ENCODE peak calls at places on chromosomes 2 and 18, in five cellular contexts. F, C, J, L and U are unnamed samples.

GRCh38 chr2:204950695-204951094 is 405.4 kb downstream of the PARD3B start:
- DNase-seq in C (no peak), F (no peak), L (no peak), J (peak), U (no peak)

GRCh38 chr2:113823729-113824595 is 65.9 kb upstream of the ACTR3 start:
- DNase-seq in C (no peak), J (no peak), F (no peak), L (no peak), U (no peak)

GRCh38 chr2:237159006-237159897 is 73.6 kb downstream of the COPS8 start:
- DNase-seq in C (no peak), F (no peak), L (peak), J (no peak), U (peak)

GRCh38 chr2:237726401-237726830 is 72.2 kb upstream of the RBM44 start:
- DNase-seq in L (peak), F (no peak), C (no peak), J (peak), U (no peak)

GRCh38 chr2:216633616-216634316 is 546 bp downstream of the IGFBP2 start:
- DNase-seq in F (peak), L (peak), C (no peak), J (no peak), U (no peak)

GRCh38 chr2:241869087-241869961 is at the start of gene RTP5:
- DNase-seq in L (peak), C (no peak), F (no peak), J (no peak), U (no peak)

GRCh38 chr2:69223759-69224494 is 163.1 kb downstream of the GFPT1 start:
- DNase-seq in F (no peak), C (no peak), L (no peak), J (no peak), U (no peak)

GRCh38 chr2:26640331-26640745 is 828 bp downstream of the CIB4 start:
- DNase-seq in J (peak), L (no peak), C (no peak), F (no peak), U (peak)

GRCh38 chr2:240972636-240973521 is 25.5 kb upstream of the SNED1 start:
- DNase-seq in C (no peak), F (no peak), J (no peak), L (peak), U (no peak)

GRCh38 chr2:26366957-26367356 is 20.4 kb upstream of the ADGRF3 start:
- DNase-seq in C (no peak), J (no peak), F (no peak), L (no peak), U (no peak)

GRCh38 chr18:47795448-47795843 is 135.0 kb downstream of the SMAD2 start:
- DNase-seq in L (no peak), J (no peak), F (no peak), C (no peak), U (no peak)

GRCh38 chr2:207993141-207993763 is 32.1 kb downstream of the PLEKHM3 start:
- DNase-seq in L (no peak), C (no peak), J (peak), F (no peak), U (no peak)

GRCh38 chr18:22346968-22347611 is 70.6 kb downstream of the CTAGE1 start:
- DNase-seq in C (no peak), F (no peak), J (peak), L (peak), U (peak)
- H3K4me3 ChIP-seq in C (no peak), F (no peak), J (no peak), L (peak), U (no peak)

GRCh38 chr18:3246636-3247242 is 862 bp upstream of the MYL12A start:
- DNase-seq in C (peak), L (peak), J (no peak), F (no peak), U (peak)

GRCh38 chr18:3245853-3246635 is 1.6 kb upstream of the MYL12A start:
- DNase-seq in L (peak), C (peak), F (peak), J (peak), U (peak)

GRCh38 chr18:3247243-3248061 is at the start of gene MYL12A:
- DNase-seq in L (peak), C (peak), F (peak), J (peak), U (peak)

GRCh38 chr18:3248670-3249359 is 1.2 kb downstream of the MYL12A start:
- DNase-seq in J (peak), C (peak), L (no peak), F (peak), U (no peak)

DNA sequence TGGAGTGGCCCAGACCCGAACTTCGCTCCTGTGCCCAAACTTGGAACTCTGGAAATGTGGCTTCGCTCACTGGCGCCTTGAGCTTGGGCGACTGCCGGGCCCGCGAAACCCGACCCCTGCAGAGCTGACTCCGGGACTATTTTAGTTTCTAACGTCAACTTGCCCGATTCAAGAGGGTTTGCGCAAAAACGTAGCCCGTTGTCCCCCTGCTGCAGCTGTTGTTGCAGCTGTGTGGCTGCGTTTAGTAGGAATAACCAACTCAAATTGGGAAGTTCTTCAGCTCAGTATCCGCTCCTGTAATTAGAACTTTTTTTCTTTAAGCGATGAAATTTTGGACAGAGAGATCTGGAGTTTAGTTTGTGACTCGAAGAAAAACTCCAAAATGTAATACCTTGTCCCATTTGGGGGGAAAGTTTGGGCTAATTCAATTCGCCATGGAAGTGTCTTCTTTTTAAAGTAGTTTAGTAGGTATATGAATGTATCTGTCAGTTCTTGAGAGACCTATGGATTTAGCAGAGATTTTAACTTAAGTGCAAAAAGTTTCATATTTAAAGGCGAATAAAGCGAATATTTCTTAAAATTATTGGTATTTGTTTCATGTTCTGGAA is 565 bp downstream of the MYL12A start:
- DNase-seq in F (no peak), C (no peak), L (no peak), J (peak), U (peak)
- TF ChIP-seq POLR2A in F (no peak), C (no peak), L (no peak), J (no peak), U (no peak)

GRCh38 chr2:97717618-97718005 is 4.2 kb downstream of the ZAP70 start:
- DNase-seq in J (no peak), F (no peak), C (no peak), L (no peak), U (no peak)

GRCh38 chr2:97716695-97717617 is 3.6 kb downstream of the ZAP70 start:
- DNase-seq in J (no peak), F (no peak), C (no peak), L (no peak), U (no peak)

GRCh38 chr2:97714950-97715652 is 1.7 kb downstream of the ZAP70 start:
- DNase-seq in C (no peak), J (no peak), L (no peak), F (no peak), U (no peak)

GRCh38 chr2:97714084-97714949 is 941 bp downstream of the ZAP70 start:
- DNase-seq in J (no peak), C (no peak), L (no peak), F (no peak), U (no peak)

DNA sequence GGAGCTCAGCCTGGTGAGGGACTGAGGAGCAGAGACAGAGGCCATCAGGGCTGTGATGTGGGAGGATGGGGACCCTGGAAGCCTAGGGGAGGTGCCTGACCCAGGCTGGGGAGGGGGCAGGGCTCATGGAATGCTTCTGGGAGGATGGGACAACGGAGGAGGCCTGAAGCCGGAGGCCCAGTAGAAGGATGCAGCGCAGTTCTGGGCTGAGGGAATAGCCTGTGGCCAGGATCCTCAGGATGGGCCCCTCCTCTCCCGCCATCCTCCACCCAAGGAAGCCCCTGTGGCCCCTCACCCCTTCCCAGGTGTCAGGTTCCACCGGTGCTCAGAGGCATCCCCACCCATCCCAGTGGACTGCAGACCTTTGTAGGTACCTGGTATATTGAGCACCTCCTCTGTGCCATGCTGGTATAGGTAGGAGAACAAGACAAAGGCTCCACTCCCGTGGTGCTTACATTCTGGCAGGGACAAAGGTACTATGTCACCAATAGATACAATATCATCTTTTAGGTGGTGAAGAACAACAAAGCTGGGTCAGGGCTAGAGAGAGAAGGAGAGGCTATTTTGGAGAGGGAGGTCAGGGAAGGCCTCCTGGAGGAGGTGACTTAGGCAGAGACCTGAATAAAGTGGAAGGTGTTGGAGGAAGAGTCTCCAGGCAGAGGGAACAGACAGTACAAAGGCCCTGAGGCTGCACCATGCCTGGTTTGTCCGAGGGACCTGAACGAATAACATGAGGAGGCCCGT is 2.7 kb downstream of the ZAP70 start:
- DNase-seq in C (no peak), J (no peak), L (no peak), F (no peak), U (no peak)
- H3K4me3 ChIP-seq in C (no peak), J (no peak), L (no peak), F (no peak), U (no peak)

GRCh38 chr2:4255491-4255890 is 552.1 kb downstream of the DCDC2C start:
- DNase-seq in C (no peak), L (no peak), J (no peak), F (no peak), U (no peak)
- TF ChIP-seq POLR2A in C (no peak), L (no peak), J (no peak), F (no peak), U (no peak)